ENCODE peak calls at places on chromosomes 7 and 10, in four cellular contexts. C is lower lobe of right lung, I is fibroblast of mammary gland, E is A549. W is an unnamed sample.

GRCh38 chr10:11209810-11210141 is 192.1 kb downstream of the CELF2 start:
- DNase-seq in I (no peak), C (no peak), E (no peak), W (no peak)

GRCh38 chr10:104040862-104041789 is 44.6 kb downstream of the COL17A1 start:
- DNase-seq in I (no peak), C (no peak), E (no peak), W (no peak)

GRCh38 chr10:3761916-3762708 is 22.9 kb downstream of the KLF6 start:
- DNase-seq in C (no peak), I (no peak), E (peak), W (no peak)

GRCh38 chr7:134741901-134742635 is 37.4 kb upstream of the CALD1 start:
- DNase-seq in E (no peak), C (no peak), I (peak), W (peak)

GRCh38 chr7:84492128-84492527 is 297.5 kb upstream of the SEMA3A start:
- DNase-seq in I (no peak), C (no peak), E (no peak), W (no peak)

GRCh38 chr10:93154531-93154930 is 80.8 kb downstream of the CYP26A1 start:
- DNase-seq in E (no peak), C (no peak), I (peak), W (no peak)

GRCh38 chr10:3709456-3709855 is 75.6 kb downstream of the KLF6 start:
- DNase-seq in C (no peak), I (no peak), E (no peak), W (no peak)

GRCh38 chr7:25196132-25196896 is 32.0 kb downstream of the NPVF start:
- DNase-seq in I (no peak), E (no peak), C (no peak), W (no peak)

GRCh38 chr10:11869743-11870460 is 46.7 kb downstream of the PROSER2 start:
- DNase-seq in E (no peak), C (no peak), I (no peak), W (no peak)

GRCh38 chr7:151859111-151859947 is 17.6 kb downstream of the PRKAG2 start:
- DNase-seq in C (peak), I (no peak), E (no peak), W (no peak)

GRCh38 chr7:5419523-5420107 is 4.0 kb downstream of the TNRC18 start:
- DNase-seq in I (no peak), C (no peak), E (no peak), W (no peak)

GRCh38 chr10:79433324-79434222 is 11.9 kb downstream of the ZCCHC24 start:
- DNase-seq in I (no peak), E (no peak), C (no peak), W (no peak)

GRCh38 chr10:3776796-3777571 is 8.0 kb downstream of the KLF6 start:
- DNase-seq in E (peak), I (peak), C (no peak), W (no peak)

GRCh38 chr10:101684782-101685181 is 10.2 kb downstream of the FBXW4 start:
- DNase-seq in I (no peak), E (no peak), C (no peak), W (no peak)

GRCh38 chr7:45219130-45219529 is 61.5 kb downstream of the RAMP3 start:
- DNase-seq in I (no peak), C (no peak), E (no peak), W (no peak)

GRCh38 chr10:31099664-31100063 is 68.0 kb upstream of the ZNF438 start:
- DNase-seq in E (peak), C (no peak), I (no peak), W (peak)

GRCh38 chr7:145681646-145682045 is 435.0 kb upstream of the CNTNAP2 start:
- DNase-seq in I (no peak), E (no peak), C (no peak), W (no peak)

GRCh38 chr10:132372516-132373095 is 24.4 kb upstream of the PWWP2B start:
- DNase-seq in I (no peak), C (peak), E (no peak), W (no peak)

GRCh38 chr7:140752533-140752932 is 56.0 kb downstream of the NDUFB2 start:
- DNase-seq in E (no peak), C (no peak), I (no peak), W (no peak)

GRCh38 chr7:97973206-97973658 is 16.8 kb downstream of the OCM2 start:
- DNase-seq in I (no peak), C (no peak), E (peak), W (no peak)

GRCh38 chr7:132653364-132653930 is 77.2 kb upstream of the PLXNA4 start:
- DNase-seq in E (no peak), I (no peak), C (no peak), W (no peak)

GRCh38 chr10:102757323-102757722 is 13.6 kb downstream of the WBP1L start:
- DNase-seq in C (no peak), I (no peak), E (no peak), W (no peak)

GRCh38 chr7:82234457-82235049 is 209.0 kb downstream of the CACNA2D1 start:
- DNase-seq in C (no peak), I (peak), E (peak), W (no peak)

GRCh38 chr10:62244785-62245595 is 23.7 kb downstream of the RTKN2 start:
- DNase-seq in C (no peak), E (peak), I (peak), W (no peak)

GRCh38 chr10:124967255-124967654 is 25.3 kb downstream of the ZRANB1 start:
- DNase-seq in C (no peak), E (no peak), I (no peak), W (no peak)

GRCh38 chr10:34731885-34732701 is 83.0 kb downstream of the PARD3 start:
- DNase-seq in I (peak), E (peak), C (no peak), W (no peak)

GRCh38 chr10:92907280-92907679 is 59.0 kb downstream of the EXOC6 start:
- DNase-seq in E (no peak), I (no peak), C (no peak), W (no peak)

GRCh38 chr10:71334228-71334791 is 15.3 kb downstream of the SLC29A3 start:
- DNase-seq in I (no peak), C (no peak), E (peak), W (no peak)

GRCh38 chr7:1097120-1097504 is 9.2 kb downstream of the GPER1 start:
- DNase-seq in C (no peak), E (no peak), I (no peak), W (no peak)

GRCh38 chr10:106930751-106931150 is 233.8 kb downstream of the SORCS1 start:
- DNase-seq in C (no peak), I (no peak), E (no peak), W (no peak)
- H3K4me3 ChIP-seq in C (no peak), I (no peak), E (no peak), W (no peak)

DNA sequence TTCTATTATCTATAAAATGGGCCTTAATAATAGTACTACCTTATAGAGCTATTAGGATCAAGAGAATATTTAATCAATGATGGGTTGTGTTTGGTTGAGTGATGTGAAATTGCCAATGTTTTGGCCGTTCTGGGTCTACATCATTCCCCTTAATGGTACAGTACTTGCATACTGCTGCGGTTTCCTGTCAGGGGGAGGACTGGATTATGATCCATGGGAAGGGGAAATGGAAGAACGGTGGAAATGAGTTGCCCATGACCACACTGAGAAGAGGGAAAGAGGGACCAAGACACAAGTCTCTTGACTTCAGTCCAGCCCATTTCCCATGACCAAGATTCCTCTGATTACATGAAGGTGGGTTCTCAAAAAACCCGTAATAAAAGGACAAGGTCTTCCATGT is 999 bp upstream of the MRPS24 start:
- DNase-seq in C (no peak), I (no peak), E (no peak), W (no peak)
- H3K4me3 ChIP-seq in C (peak), I (no peak), E (no peak), W (no peak)

DNA sequence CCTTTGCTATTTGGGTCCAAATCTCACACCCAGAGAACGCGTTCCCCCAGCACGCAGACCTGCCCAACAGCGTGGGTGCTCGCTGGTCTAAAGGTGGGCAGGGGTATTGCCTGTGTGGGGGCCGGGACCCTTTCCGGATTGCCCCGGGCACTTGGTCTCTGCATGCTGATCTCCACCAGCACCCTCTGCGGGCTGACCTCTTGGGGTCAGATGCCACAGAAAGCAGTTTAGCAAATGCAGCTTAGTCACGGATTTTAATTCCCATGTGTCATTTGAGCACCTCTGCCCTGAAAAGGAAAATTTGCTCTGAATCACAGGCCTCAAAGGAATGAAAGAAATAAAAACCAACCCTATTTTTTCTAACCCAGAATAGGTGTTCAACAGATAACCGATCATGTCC is 46.7 kb downstream of the PKD1L1 start:
- DNase-seq in I (peak), C (no peak), E (no peak), W (no peak)
- H3K4me3 ChIP-seq in I (no peak), C (no peak), E (no peak), W (no peak)

GRCh38 chr7:106619213-106619612 is 41.7 kb downstream of the CCDC71L start:
- DNase-seq in C (no peak), E (no peak), I (no peak), W (no peak)

GRCh38 chr7:106620034-106620433 is 40.9 kb downstream of the CCDC71L start:
- DNase-seq in E (no peak), I (no peak), C (no peak), W (no peak)

GRCh38 chr7:106617860-106618259 is 43.1 kb downstream of the CCDC71L start:
- DNase-seq in C (no peak), I (no peak), E (no peak), W (no peak)

GRCh38 chr7:106616692-106617052 is 44.3 kb downstream of the CCDC71L start:
- DNase-seq in I (no peak), C (no peak), E (no peak), W (no peak)

DNA sequence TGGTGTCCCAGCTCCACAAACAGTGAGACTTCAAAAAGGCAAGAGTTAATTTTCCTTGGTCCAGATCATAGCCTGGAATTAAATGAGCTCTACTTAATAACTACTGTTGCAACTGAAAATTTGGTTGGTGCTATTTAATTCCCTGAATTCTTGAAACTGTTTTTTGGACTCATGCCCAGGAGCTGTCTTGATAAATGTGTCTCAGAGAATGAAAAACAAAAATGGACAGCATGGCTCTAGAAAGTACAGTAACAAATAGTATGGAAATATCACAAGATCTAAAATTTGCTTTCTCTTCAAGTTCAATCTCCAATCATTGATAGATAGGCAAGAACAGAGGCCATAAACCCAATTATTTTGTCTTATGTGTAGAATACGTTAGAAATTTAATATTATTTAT is 42.5 kb downstream of the CCDC71L start:
- DNase-seq in C (no peak), E (no peak), I (peak), W (no peak)
- H3K4me3 ChIP-seq in C (no peak), E (no peak), I (no peak), W (no peak)

GRCh38 chr7:32059289-32060045 is 10.7 kb downstream of the PDE1C start:
- DNase-seq in C (no peak), E (no peak), I (peak), W (no peak)
- H3K4me3 ChIP-seq in C (no peak), E (peak), I (no peak), W (no peak)

GRCh38 chr10:122140477-122140902 is 130.6 kb upstream of the BTBD16 start:
- DNase-seq in E (peak), C (no peak), I (peak), W (peak)
- H3K4me3 ChIP-seq in E (peak), C (no peak), I (no peak), W (no peak)

DNA sequence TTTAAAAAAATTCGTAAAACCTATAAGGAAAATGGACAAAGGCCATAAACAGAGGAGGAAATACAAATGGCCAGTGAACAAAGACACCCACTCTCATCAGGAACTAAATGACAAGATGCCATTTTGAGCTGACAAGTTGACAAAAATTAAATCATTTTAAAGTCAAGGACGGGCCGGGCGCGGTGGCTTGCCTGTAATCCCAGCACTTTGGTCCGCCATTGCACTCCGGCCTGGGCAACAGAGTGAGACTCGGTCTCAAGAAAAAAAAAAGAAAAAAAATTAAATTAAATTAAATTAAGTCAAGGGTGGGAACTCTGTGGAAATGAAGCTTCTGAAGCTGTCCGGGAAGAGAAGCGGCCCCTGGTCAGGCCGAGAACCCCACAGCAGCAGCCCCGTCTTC is 1.2 kb upstream of the NOM1 start:
- DNase-seq in I (no peak), C (no peak), E (no peak), W (no peak)
- H3K4me3 ChIP-seq in I (peak), C (peak), E (no peak), W (peak)

DNA sequence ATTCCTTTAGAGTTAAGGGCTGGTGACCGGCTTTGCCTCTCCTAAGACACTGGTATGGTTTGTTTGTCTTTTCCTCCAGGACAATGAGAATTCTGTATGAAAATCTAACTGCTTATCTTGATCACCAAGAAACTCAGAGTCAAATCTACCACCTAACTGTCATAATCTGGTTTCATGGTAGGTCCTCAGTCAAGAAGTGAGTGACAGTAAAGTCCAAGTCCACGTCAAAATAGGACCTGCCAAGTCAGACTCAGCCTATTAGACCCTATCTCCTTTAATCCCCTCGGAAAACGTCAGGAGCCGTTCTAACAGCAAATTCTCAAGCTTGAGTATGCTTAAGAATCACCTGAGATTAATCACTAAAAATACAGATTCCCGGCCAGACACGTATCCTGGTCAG is 37.4 kb downstream of the C7orf33 start:
- DNase-seq in C (no peak), I (no peak), E (no peak), W (no peak)
- H3K4me3 ChIP-seq in C (no peak), I (no peak), E (no peak), W (no peak)